ENCODE peak calls at places on chromosome 16, in six cellular contexts. B is mucosa of descending colon, C is tibial artery, G is IMR-90, U is adrenal gland, Z is A549. J is an unnamed sample.
A peak's percentile ranks its signal among the peaks of the same experiment; 100 is the strongest.

GRCh38 chr16:64159986-64160385 is 961.9 kb downstream of the CDH11 start:
- DNase-seq in Z (no peak), G (no peak), C (no peak), B (no peak), U (no peak), J (no peak)

GRCh38 chr16:81485824-81486554 is 41.4 kb downstream of the CMIP start:
- DNase-seq in B (no peak), C (no peak), U (peak; percentile 85), Z (no peak), G (no peak), J (no peak)

GRCh38 chr16:81214745-81215166 is 23.7 kb upstream of the BCO1 start:
- DNase-seq in Z (peak; percentile 59), U (no peak), B (peak; percentile 39), G (peak; percentile 15), C (no peak), J (no peak)

GRCh38 chr16:66422366-66422765 is 4.7 kb upstream of the BEAN1 start:
- DNase-seq in G (no peak), C (peak; percentile 61), Z (no peak), U (no peak), B (no peak), J (no peak)

GRCh38 chr16:50841081-50841886 is 99.4 kb downstream of the CYLD start:
- DNase-seq in C (no peak), Z (no peak), G (no peak), U (peak; percentile 45), B (no peak), J (no peak)

GRCh38 chr16:73122604-73123386 is 74.9 kb upstream of the ZFHX3 start:
- DNase-seq in B (no peak), Z (no peak), C (peak; percentile 74), U (peak; percentile 35), G (no peak), J (no peak)

GRCh38 chr16:55499951-55500350 is 8.9 kb upstream of the LPCAT2 start:
- DNase-seq in Z (peak; percentile 40), B (no peak), G (peak; percentile 99), C (no peak), U (peak; percentile 12), J (peak; percentile 23)

GRCh38 chr16:8931864-8932263 is 31.8 kb downstream of the USP7 start:
- DNase-seq in U (peak; percentile 55), G (peak; percentile 68), Z (peak; percentile 47), C (no peak), B (peak; percentile 83), J (peak; percentile 51)

GRCh38 chr16:53884748-53885147 is 180.8 kb downstream of the FTO start:
- DNase-seq in B (no peak), C (no peak), Z (no peak), G (peak; percentile 22), U (no peak), J (no peak)

GRCh38 chr16:79366635-79367034 is 233.9 kb downstream of the MAF start:
- DNase-seq in Z (no peak), G (no peak), U (no peak), B (no peak), C (no peak), J (no peak)

GRCh38 chr16:48295493-48296281 is 48.3 kb upstream of the ABCC11 start:
- DNase-seq in U (no peak), Z (no peak), G (no peak), B (no peak), C (no peak), J (no peak)

GRCh38 chr16:70769131-70769530 is 31.8 kb downstream of the VAC14 start:
- DNase-seq in G (no peak), C (no peak), U (no peak), Z (no peak), B (no peak), J (no peak)

GRCh38 chr16:28590384-28591340 is 6.2 kb downstream of the SULT1A2 start:
- DNase-seq in Z (no peak), B (no peak), C (no peak), G (no peak), U (no peak), J (no peak)

GRCh38 chr16:52123842-52124241 is 423.1 kb downstream of the TOX3 start:
- DNase-seq in C (no peak), B (no peak), U (no peak), G (no peak), Z (no peak), J (no peak)

GRCh38 chr16:69315486-69316311 is 4.5 kb downstream of the VPS4A start:
- DNase-seq in B (no peak), C (no peak), G (no peak), U (peak; percentile 78), Z (no peak), J (no peak)

GRCh38 chr16:77359065-77359502 is 75.8 kb downstream of the ADAMTS18 start:
- DNase-seq in U (no peak), G (peak; percentile 0), Z (peak; percentile 91), B (no peak), C (no peak), J (no peak)

GRCh38 chr16:14286381-14287230 is 215.5 kb downstream of the MRTFB start:
- DNase-seq in G (no peak), U (no peak), C (no peak), Z (no peak), B (peak; percentile 39), J (peak; percentile 35)

GRCh38 chr16:85250609-85251223 is 138.4 kb upstream of the CIBAR2 start:
- DNase-seq in Z (no peak), C (no peak), U (no peak), G (no peak), B (no peak), J (no peak)

GRCh38 chr16:85248857-85249256 is 136.6 kb upstream of the CIBAR2 start:
- DNase-seq in Z (no peak), U (no peak), B (no peak), C (no peak), G (no peak), J (no peak)

GRCh38 chr16:85248269-85248668 is 136.0 kb upstream of the CIBAR2 start:
- DNase-seq in G (no peak), C (no peak), Z (no peak), U (no peak), B (no peak), J (no peak)

GRCh38 chr16:85249830-85250455 is 137.7 kb upstream of the CIBAR2 start:
- DNase-seq in B (no peak), C (no peak), Z (no peak), G (no peak), U (no peak), J (no peak)

GRCh38 chr16:85249418-85249817 is 137.1 kb upstream of the CIBAR2 start:
- DNase-seq in B (no peak), C (no peak), Z (no peak), U (no peak), G (no peak), J (no peak)
- H3K4me1 ChIP-seq in B (no peaks in the 10 kb centered on the region), C (peaks cover 9% of the 10 kb centered on the region), Z (no peaks in the 10 kb centered on the region), U (no peaks in the 10 kb centered on the region), G (peaks cover 13% of the 10 kb centered on the region), J (no peaks in the 10 kb centered on the region)

GRCh38 chr16:2474877-2475412 is at the start of gene TBC1D24:
- DNase-seq in C (peak; percentile 93), U (peak; percentile 82), G (peak; percentile 72), Z (peak; percentile 78), B (peak; percentile 87), J (peak; percentile 87)
- H3K4me1 ChIP-seq in C (peaks cover 34% of the 10 kb centered on the region), U (peaks cover 23% of the 10 kb centered on the region), G (peaks cover 15% of the 10 kb centered on the region), Z (peaks cover 25% of the 10 kb centered on the region), B (peaks cover 24% of the 10 kb centered on the region), J (peaks cover 17% of the 10 kb centered on the region)

DNA sequence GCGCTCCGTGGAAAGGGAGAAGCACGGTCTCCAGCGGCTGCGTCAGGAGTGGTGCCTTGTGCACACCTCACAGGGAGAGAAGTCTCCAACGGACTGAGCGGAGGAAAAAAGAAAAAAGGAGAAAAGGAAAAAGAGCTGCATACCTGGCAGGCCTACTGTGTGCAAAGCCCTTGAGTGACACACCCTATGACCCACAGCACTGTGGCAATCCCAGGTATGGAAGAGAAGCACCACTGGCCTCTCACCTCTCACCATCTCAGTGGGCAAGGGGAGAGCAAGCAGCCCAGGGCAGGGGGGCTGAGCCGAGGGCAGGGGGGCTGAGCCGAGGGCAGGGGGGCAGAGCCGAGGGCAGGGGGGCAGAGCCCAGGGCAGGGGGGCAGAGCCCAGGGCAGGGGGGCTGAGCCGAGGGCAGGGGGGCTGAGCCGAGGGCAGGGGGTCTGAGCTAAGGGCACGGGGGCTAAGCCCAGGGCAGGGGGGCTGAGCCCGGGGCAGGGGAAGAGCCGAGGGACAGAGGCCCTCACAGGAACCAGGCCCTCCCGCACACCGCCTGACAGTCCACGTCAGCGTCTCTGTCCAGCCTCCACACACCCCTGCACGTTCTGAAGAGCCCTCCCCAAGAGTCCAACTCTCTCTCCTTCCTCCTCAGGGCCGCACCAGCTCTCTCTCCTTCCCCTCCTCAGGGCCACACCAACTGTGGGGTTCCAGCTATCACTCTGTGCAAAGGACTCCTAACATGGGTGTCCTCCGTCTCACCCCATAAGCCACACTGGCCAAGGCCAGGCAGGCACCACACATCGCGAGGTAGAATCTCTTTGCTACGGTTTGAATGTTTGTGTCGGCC is 105.8 kb downstream of the ZNF778 start:
- DNase-seq in Z (no peak), U (no peak), G (no peak), C (no peak), B (no peak), J (no peak)
- H3K4me1 ChIP-seq in Z (peaks cover 97% of the 10 kb centered on the region), U (peaks cover 59% of the 10 kb centered on the region), G (peaks cover 63% of the 10 kb centered on the region), C (peaks cover 58% of the 10 kb centered on the region), B (peaks cover 63% of the 10 kb centered on the region), J (peaks cover 27% of the 10 kb centered on the region)

GRCh38 chr16:87691686-87692079 is 74.1 kb downstream of the KLHDC4 start:
- DNase-seq in U (no peak), Z (no peak), G (no peak), C (no peak), B (no peak), J (no peak)

GRCh38 chr16:87693827-87694226 is 72.0 kb downstream of the KLHDC4 start:
- DNase-seq in Z (no peak), G (no peak), C (no peak), U (no peak), B (no peak), J (no peak)

GRCh38 chr16:87690911-87691685 is 74.7 kb downstream of the KLHDC4 start:
- DNase-seq in C (no peak), U (no peak), B (no peak), G (no peak), Z (no peak), J (no peak)

GRCh38 chr16:87692756-87693155 is 73.0 kb downstream of the KLHDC4 start:
- DNase-seq in C (no peak), G (no peak), B (no peak), Z (no peak), U (no peak), J (no peak)

DNA sequence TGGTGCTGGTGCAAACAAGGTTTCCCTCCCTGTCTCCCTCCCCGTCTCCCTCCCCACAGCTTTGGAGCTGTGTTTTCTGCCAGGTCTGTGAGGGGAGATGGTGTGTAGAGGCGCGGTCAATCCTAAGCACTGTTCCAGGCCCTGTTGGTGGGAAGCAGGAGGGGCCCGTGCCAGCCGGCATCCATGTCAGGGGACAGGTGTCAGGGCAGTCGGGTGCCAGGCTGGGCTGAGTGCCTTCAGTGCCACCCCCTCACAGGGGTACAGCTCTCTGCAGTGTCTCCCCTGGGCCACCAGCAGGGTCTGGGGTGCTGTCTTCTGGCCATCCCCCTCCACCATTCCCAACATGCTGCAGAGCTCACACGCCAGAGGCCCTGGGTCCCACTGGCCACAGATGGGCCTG is 73.6 kb downstream of the KLHDC4 start:
- DNase-seq in Z (no peak), U (no peak), C (no peak), B (no peak), G (no peak), J (no peak)
- H3K4me1 ChIP-seq in Z (no peaks in the 10 kb centered on the region), U (no peaks in the 10 kb centered on the region), C (peaks cover 3% of the 10 kb centered on the region), B (no peaks in the 10 kb centered on the region), G (no peaks in the 10 kb centered on the region), J (no peaks in the 10 kb centered on the region)

GRCh38 chr16:4373909-4374742 is 2.5 kb downstream of the VASN start:
- DNase-seq in Z (peak; percentile 68), C (peak; percentile 96), B (peak; percentile 59), G (peak; percentile 98), U (peak; percentile 53), J (peak; percentile 68)
- H3K4me1 ChIP-seq in Z (peaks cover 81% of the 10 kb centered on the region), C (peaks cover 67% of the 10 kb centered on the region), B (peaks cover 9% of the 10 kb centered on the region), G (peaks cover 53% of the 10 kb centered on the region), U (peaks cover 30% of the 10 kb centered on the region), J (peaks cover 3% of the 10 kb centered on the region)

GRCh38 chr16:84357191-84357651 is 11.1 kb upstream of the ATP2C2 start:
- DNase-seq in Z (no peak), C (no peak), U (no peak), B (no peak), G (peak; percentile 52), J (no peak)
- H3K4me1 ChIP-seq in Z (peaks cover 15% of the 10 kb centered on the region), C (no peaks in the 10 kb centered on the region), U (no peaks in the 10 kb centered on the region), B (peaks cover 34% of the 10 kb centered on the region), G (peaks cover 3% of the 10 kb centered on the region), J (peaks cover 11% of the 10 kb centered on the region)

J was measured in colonic mucosa.